ENCODE peak calls at places on chromosomes 11 and 22, in ten cellular contexts. S, U, P, B, X, Z, R, M, V and O are unnamed samples.

GRCh38 chr22:20953342-20953608 is 13.8 kb upstream of the AIFM3 start:
- DNase-seq in S (no peak), B (no peak), X (no peak), U (no peak), V (no peak), P (no peak), M (no peak), Z (no peak), R (no peak), O (no peak)

GRCh38 chr22:45246060-45246985 is 5.6 kb upstream of the KIAA0930 start:
- DNase-seq in S (peak), B (no peak), Z (no peak), M (no peak), P (peak), V (no peak), R (peak), X (no peak), U (peak), O (peak)

GRCh38 chr11:14539867-14540475 is 19.8 kb upstream of the PSMA1 start:
- DNase-seq in P (no peak), B (no peak), M (no peak), X (no peak), S (no peak), Z (no peak), R (no peak), V (no peak), U (no peak), O (no peak)

GRCh38 chr11:112128483-112129121 is 35.3 kb downstream of the IL18 start:
- DNase-seq in R (peak), M (no peak), Z (no peak), U (peak), X (no peak), B (no peak), P (peak), S (peak), V (no peak), O (peak)

GRCh38 chr11:61969838-61970452 is 2.5 kb upstream of the FTH1 start:
- DNase-seq in Z (peak), B (no peak), M (no peak), P (no peak), U (peak), R (no peak), S (peak), X (peak), V (no peak), O (no peak)

GRCh38 chr22:31790240-31790639 is 36.4 kb downstream of the DEPDC5 start:
- DNase-seq in R (no peak), U (no peak), S (no peak), V (peak), B (no peak), Z (no peak), P (no peak), M (no peak), X (no peak), O (no peak)

GRCh38 chr22:44019846-44020245 is 4.3 kb upstream of the PARVB start:
- DNase-seq in B (no peak), U (no peak), Z (no peak), S (no peak), R (no peak), X (no peak), V (no peak), M (no peak), P (no peak), O (no peak)

GRCh38 chr11:100676901-100677300 is 10.2 kb upstream of the ARHGAP42 start:
- DNase-seq in X (no peak), R (no peak), U (no peak), S (no peak), P (no peak), Z (no peak), B (no peak), V (no peak), M (no peak), O (no peak)

GRCh38 chr11:102287963-102288744 is 29.1 kb upstream of the BIRC3 start:
- DNase-seq in V (peak), R (peak), S (peak), X (peak), M (peak), U (peak), B (peak), Z (peak), P (peak), O (peak)

GRCh38 chr11:94183886-94184264 is 55.2 kb downstream of the PANX1 start:
- DNase-seq in Z (no peak), M (peak), S (peak), X (peak), R (peak), B (peak), U (peak), P (peak), V (no peak), O (no peak)

GRCh38 chr22:50012201-50013181 is at the start of gene IL17REL:
- DNase-seq in R (no peak), V (no peak), M (peak), B (no peak), Z (no peak), P (no peak), S (no peak), X (no peak), U (peak), O (peak)

GRCh38 chr22:45544588-45545170 is 42.0 kb downstream of the FBLN1 start:
- DNase-seq in X (no peak), U (no peak), Z (no peak), S (no peak), P (peak), V (no peak), M (no peak), B (no peak), R (no peak), O (no peak)

GRCh38 chr22:40178417-40179409 is 988 bp downstream of the TNRC6B start:
- DNase-seq in R (peak), V (peak), U (peak), P (peak), B (peak), S (peak), X (peak), Z (no peak), M (peak), O (peak)

GRCh38 chr11:111909378-111909777 is 2.2 kb downstream of the CRYAB start:
- DNase-seq in M (no peak), U (no peak), Z (no peak), X (no peak), S (no peak), R (no peak), P (no peak), B (no peak), V (peak), O (no peak)

GRCh38 chr22:23419931-23420330 is 160.2 kb downstream of the IGLL1 start:
- DNase-seq in U (no peak), X (no peak), S (no peak), R (no peak), P (no peak), B (no peak), M (no peak), V (no peak), Z (no peak), O (no peak)

GRCh38 chr22:30397656-30398635 is 1.1 kb downstream of the SEC14L2 start:
- DNase-seq in U (no peak), B (no peak), V (no peak), M (no peak), Z (no peak), S (no peak), X (no peak), P (no peak), R (no peak), O (no peak)

GRCh38 chr11:82733444-82734119 is at the start of gene FAM181B:
- DNase-seq in U (peak), M (peak), R (peak), P (no peak), Z (no peak), S (no peak), B (peak), V (peak), X (peak), O (peak)

GRCh38 chr22:45435544-45436139 is 22.1 kb downstream of the RIBC2 start:
- DNase-seq in S (peak), M (peak), P (peak), X (peak), Z (peak), U (peak), R (peak), B (peak), V (peak), O (peak)

GRCh38 chr11:46827995-46828394 is 18.1 kb downstream of the CKAP5 start:
- DNase-seq in P (no peak), S (no peak), B (no peak), U (peak), M (no peak), X (no peak), R (no peak), V (no peak), Z (no peak), O (no peak)

GRCh38 chr22:30875481-30876215 is 92.9 kb downstream of the MORC2 start:
- DNase-seq in R (no peak), U (no peak), V (no peak), M (no peak), S (no peak), P (no peak), X (no peak), Z (no peak), B (no peak), O (no peak)

GRCh38 chr11:76919887-76920746 is 59.4 kb downstream of the ACER3 start:
- DNase-seq in U (peak), B (peak), S (peak), X (peak), V (peak), Z (peak), P (peak), M (peak), R (peak), O (peak)

GRCh38 chr22:29625090-29625825 is 21.8 kb downstream of the NF2 start:
- DNase-seq in U (peak), B (peak), X (peak), S (peak), R (peak), P (peak), V (no peak), Z (peak), M (peak), O (peak)

GRCh38 chr22:33922268-33922667 is 2.0 kb upstream of the LARGE1 start:
- DNase-seq in U (peak), B (peak), M (peak), X (peak), V (no peak), S (no peak), Z (no peak), P (peak), R (peak), O (peak)

GRCh38 chr11:109071712-109072524 is 350.1 kb upstream of the C11orf87 start:
- DNase-seq in U (peak), M (no peak), S (no peak), R (no peak), B (no peak), X (no peak), P (peak), V (no peak), Z (no peak), O (no peak)

GRCh38 chr11:103091441-103091809 is 535 bp downstream of the DCUN1D5 start:
- DNase-seq in Z (peak), X (peak), S (peak), P (peak), V (no peak), U (peak), M (peak), R (peak), B (peak), O (peak)

GRCh38 chr22:36081023-36081431 is 52.4 kb upstream of the RBFOX2 start:
- DNase-seq in Z (no peak), X (no peak), B (no peak), S (peak), V (no peak), U (peak), R (no peak), P (no peak), M (no peak), O (no peak)

GRCh38 chr11:133901999-133902398 is 54.8 kb downstream of the IGSF9B start:
- DNase-seq in V (no peak), B (no peak), Z (no peak), P (no peak), S (no peak), R (no peak), U (no peak), X (peak), M (no peak), O (no peak)

GRCh38 chr11:76153609-76153949 is 52.7 kb downstream of the WNT11 start:
- DNase-seq in M (no peak), B (peak), U (peak), P (no peak), V (no peak), Z (no peak), X (no peak), R (no peak), S (no peak), O (peak)

GRCh38 chr11:76807206-76807875 is 24.2 kb downstream of the TSKU start:
- DNase-seq in U (peak), X (peak), V (peak), R (peak), M (peak), S (peak), P (peak), B (peak), Z (peak), O (peak)

GRCh38 chr11:3086671-3087150 is 29.5 kb upstream of the CARS1 start:
- DNase-seq in P (no peak), B (no peak), R (no peak), U (no peak), S (no peak), Z (no peak), V (no peak), X (no peak), M (no peak), O (no peak)